ENCODE peak calls at places on chromosome X, in four cellular contexts. Y is fibroblast of mammary gland, K is NCI-H1417, Z is lower leg skin. P is an unnamed sample.

GRCh38 chrX:67723580-67724351 is 179.9 kb downstream of the AR start:
- DNase-seq in Y (no peak), K (no peak), Z (no peak), P (no peak)

GRCh38 chrX:148609766-148610698 is 109.6 kb downstream of the AFF2 start:
- DNase-seq in Y (no peak), K (no peak), Z (no peak), P (peak)

GRCh38 chrX:49627030-49627777 is 28.4 kb downstream of the GAGE1 start:
- DNase-seq in Y (peak), K (peak), Z (no peak), P (peak)

GRCh38 chrX:72016881-72017783 is 106.5 kb downstream of the NHSL2 start:
- DNase-seq in Y (no peak), K (no peak), Z (no peak), P (no peak)

GRCh38 chrX:110087485-110088356 is 84.8 kb downstream of the TMEM164 start:
- DNase-seq in Y (peak), K (no peak), Z (no peak), P (no peak)

GRCh38 chrX:78527263-78527662 is 131.9 kb downstream of the RTL3 start:
- DNase-seq in Y (peak), K (no peak), Z (no peak), P (no peak)

GRCh38 chrX:152632445-152633097 is 5.1 kb upstream of the GABRQ start:
- DNase-seq in Y (peak), K (peak), Z (peak), P (peak)

GRCh38 chrX:43644124-43644701 is 11.9 kb upstream of the MAOA start:
- DNase-seq in Y (peak), K (no peak), Z (no peak), P (no peak)

GRCh38 chrX:129772796-129773431 is 6.8 kb upstream of the SASH3 start:
- DNase-seq in Y (no peak), K (no peak), Z (peak), P (no peak)

GRCh38 chrX:154719132-154719675 is 31.7 kb downstream of the GAB3 start:
- DNase-seq in Y (peak), K (no peak), Z (no peak), P (no peak)

GRCh38 chrX:480861-481417 is 94.2 kb upstream of the PPP2R3B start:
- DNase-seq in Y (no peak), K (no peak), Z (no peak), P (no peak)

GRCh38 chrX:85897376-85898110 is 149.8 kb downstream of the CHM start:
- DNase-seq in Y (no peak), K (no peak), Z (no peak), P (no peak)

GRCh38 chrX:47581731-47582647 is at the start of gene TIMP1:
- DNase-seq in Y (peak), K (no peak), Z (peak), P (peak)

GRCh38 chrX:42085836-42086235 is 162.5 kb upstream of the CASK start:
- DNase-seq in Y (no peak), K (no peak), Z (no peak), P (no peak)

GRCh38 chrX:23557070-23557469 is 110.2 kb upstream of the PRDX4 start:
- DNase-seq in Y (no peak), K (no peak), Z (no peak), P (no peak)

GRCh38 chrX:32183066-32183465 is 1028.3 kb downstream of the DMD start:
- DNase-seq in Y (no peak), K (peak), Z (no peak), P (peak)

GRCh38 chrX:23478561-23478960 is 143.9 kb downstream of the PTCHD1 start:
- DNase-seq in Y (no peak), K (no peak), Z (no peak), P (no peak)

GRCh38 chrX:118211891-118212816 is 95.5 kb upstream of the KLHL13 start:
- DNase-seq in Y (no peak), K (peak), Z (no peak), P (no peak)

GRCh38 chrX:37796805-37797204 is 16.9 kb downstream of the CYBB start:
- DNase-seq in Y (no peak), K (no peak), Z (no peak), P (no peak)

GRCh38 chrX:9416562-9417319 is 48.1 kb upstream of the TBL1X start:
- DNase-seq in Y (peak), K (no peak), Z (no peak), P (peak)

GRCh38 chrX:10350221-10350620 is 193.4 kb downstream of the CLCN4 start:
- DNase-seq in Y (no peak), K (no peak), Z (no peak), P (no peak)

GRCh38 chrX:35711281-35711680 is 86.9 kb upstream of the MAGEB16 start:
- DNase-seq in Y (no peak), K (no peak), Z (no peak), P (no peak)